ENCODE peak calls at places on chromosomes 6 and 20, in eight cellular contexts. D is natural killer cell, Y is fibroblast of mammary gland, H is mucosa of descending colon, R is PC-3, B is cardiac muscle cell, Q is transverse colon, K is omental fat pad. P is an unnamed sample.

GRCh38 chr6:119476024-119476423 is 126.5 kb upstream of the MAN1A1 start:
- DNase-seq in D (no peak), Y (no peak), H (no peak), R (no peak), B (no peak), Q (no peak), K (no peak), P (no peak)

GRCh38 chr6:74249658-74250057 is 553.7 kb downstream of the CD109 start:
- DNase-seq in D (no peak), Y (peak), H (no peak), R (peak), B (no peak), Q (no peak), K (no peak), P (no peak)

GRCh38 chr6:169530762-169531143 is 171.1 kb downstream of the WDR27 start:
- DNase-seq in D (no peak), Y (no peak), H (no peak), R (no peak), B (no peak), Q (no peak), K (no peak), P (no peak)

GRCh38 chr6:32666420-32667300 is at the start of gene HLA-DQB1:
- DNase-seq in D (peak), Y (peak), H (no peak), R (peak), B (peak), Q (no peak), K (no peak), P (no peak)

GRCh38 chr6:71411882-71412281 is 123.3 kb downstream of the OGFRL1 start:
- DNase-seq in D (no peak), Y (no peak), H (no peak), R (no peak), B (no peak), Q (no peak), K (no peak), P (no peak)

GRCh38 chr6:36945301-36945700 is 9.2 kb upstream of the PI16 start:
- DNase-seq in D (no peak), Y (no peak), H (no peak), R (no peak), B (no peak), Q (no peak), K (no peak), P (no peak)

GRCh38 chr6:143901885-143902708 is 37.8 kb downstream of the ZC2HC1B start:
- DNase-seq in D (no peak), Y (peak), H (no peak), R (no peak), B (peak), Q (peak), K (no peak), P (no peak)

GRCh38 chr6:11298651-11299420 is 66.4 kb upstream of the NEDD9 start:
- DNase-seq in D (no peak), Y (no peak), H (no peak), R (peak), B (no peak), Q (no peak), K (no peak), P (peak)

GRCh38 chr6:11323666-11324452 is 91.4 kb upstream of the NEDD9 start:
- DNase-seq in D (no peak), Y (no peak), H (no peak), R (no peak), B (no peak), Q (no peak), K (no peak), P (no peak)

GRCh38 chr20:16111132-16111852 is 462.0 kb downstream of the KIF16B start:
- DNase-seq in D (no peak), Y (no peak), H (no peak), R (peak), B (peak), Q (no peak), K (no peak), P (no peak)

GRCh38 chr6:20791932-20792331 is 257.7 kb downstream of the CDKAL1 start:
- DNase-seq in D (no peak), Y (peak), H (no peak), R (no peak), B (no peak), Q (no peak), K (no peak), P (no peak)

GRCh38 chr20:22797103-22797502 is 212.7 kb upstream of the FOXA2 start:
- DNase-seq in D (no peak), Y (no peak), H (no peak), R (peak), B (no peak), Q (no peak), K (no peak), P (no peak)

GRCh38 chr6:33757113-33757512 is 10.4 kb upstream of the IP6K3 start:
- DNase-seq in D (no peak), Y (no peak), H (no peak), R (no peak), B (no peak), Q (no peak), K (no peak), P (no peak)

GRCh38 chr20:44115762-44116644 is 71.0 kb downstream of the JPH2 start:
- DNase-seq in D (no peak), Y (peak), H (no peak), R (no peak), B (no peak), Q (no peak), K (no peak), P (no peak)

DNA sequence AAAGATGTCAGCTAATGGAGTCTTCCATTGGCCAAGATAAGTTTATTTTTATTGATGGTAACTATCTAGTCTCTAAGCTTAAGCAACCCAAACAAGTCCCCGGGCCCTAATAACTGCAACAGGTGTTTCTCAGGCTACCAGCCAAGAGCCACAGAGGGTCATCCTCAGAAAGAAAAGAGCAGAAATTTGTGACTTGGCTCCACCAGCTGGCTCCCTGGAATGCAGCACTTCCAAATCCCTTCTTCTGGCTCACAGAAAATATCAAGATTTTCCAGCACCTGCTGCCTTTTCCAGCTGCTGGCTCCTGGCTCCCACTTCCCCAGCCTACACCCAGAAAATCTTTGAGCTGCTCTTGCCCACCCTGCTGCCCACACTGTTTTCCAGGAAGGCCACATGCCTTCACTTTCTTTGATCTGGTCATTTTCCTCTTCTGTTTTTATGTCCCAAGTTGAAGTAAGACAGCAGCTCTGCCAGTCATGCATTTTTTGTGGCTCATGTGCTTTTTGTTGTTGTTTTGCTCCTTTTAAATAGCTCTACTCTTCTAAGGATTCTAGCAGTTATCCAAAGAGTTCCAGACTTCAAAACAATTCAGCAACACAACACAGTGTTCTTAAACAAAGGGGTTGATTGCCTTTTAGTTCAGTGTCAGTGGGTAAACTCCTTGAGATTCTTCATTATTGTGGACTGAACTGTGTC is 151.0 kb upstream of the SMLR1 start:
- DNase-seq in D (no peak), Y (no peak), H (no peak), R (no peak), B (no peak), Q (peak), K (no peak), P (no peak)
- TF ChIP-seq CTCF in D (no peak), Y (no peak), H (no peak), R (peak), B (no peak), Q (no peak), K (no peak), P (no peak)

GRCh38 chr6:44004625-44005506 is 122.4 kb downstream of the MRPL14 start:
- DNase-seq in D (no peak), Y (no peak), H (no peak), R (peak), B (peak), Q (no peak), K (no peak), P (no peak)
- TF ChIP-seq CTCF in D (no peak), Y (peak), H (no peak), R (peak), B (peak), Q (no peak), K (no peak), P (peak)

DNA sequence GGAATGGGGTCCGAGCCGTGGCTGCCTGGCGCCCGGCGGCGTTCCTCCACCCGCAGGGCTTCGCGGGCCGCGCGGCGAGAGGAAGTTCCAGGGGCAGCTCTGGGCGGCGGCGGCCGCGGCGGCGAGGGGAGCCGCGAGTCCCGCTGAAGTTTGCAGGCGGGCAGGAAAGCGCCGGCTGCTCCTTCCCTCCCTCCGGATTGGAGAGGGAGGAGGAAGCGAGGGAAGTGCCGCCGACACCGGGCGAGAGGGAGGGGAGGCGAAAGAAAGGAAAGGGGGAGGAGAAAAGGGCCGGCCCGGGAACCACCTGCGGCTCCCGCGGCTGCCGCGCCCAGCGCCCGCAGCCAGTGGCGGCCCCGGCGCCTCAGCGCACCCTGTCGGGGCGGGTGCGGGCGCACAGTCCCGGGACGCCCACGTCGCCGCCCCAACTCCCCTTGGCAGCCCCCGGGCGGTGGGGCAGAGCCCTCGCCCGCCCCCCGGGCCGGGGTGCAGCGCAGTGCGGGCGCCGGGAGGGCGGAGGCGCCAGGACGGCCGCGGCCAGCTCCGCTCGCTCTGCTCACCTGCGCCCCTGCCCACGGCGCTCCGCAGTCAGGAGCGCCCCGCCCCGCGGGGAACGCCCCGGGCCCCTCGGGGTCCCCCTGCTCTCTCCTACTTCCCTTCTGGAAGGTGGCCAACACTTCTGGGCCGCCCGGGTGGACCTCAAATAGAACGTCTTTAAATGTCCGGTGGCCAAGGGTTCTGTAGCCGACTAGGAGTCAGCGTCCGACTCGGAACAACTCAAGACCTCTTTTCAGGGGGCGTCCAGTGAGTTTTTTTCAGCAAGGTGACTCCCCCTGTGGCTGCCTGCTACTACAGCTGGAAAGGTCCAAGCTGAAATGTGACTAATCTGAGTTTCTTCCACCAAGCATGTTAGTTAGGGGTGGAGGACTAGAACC is 80.3 kb upstream of the CCDC28A start:
- DNase-seq in D (peak), Y (peak), H (peak), R (peak), B (peak), Q (peak), K (no peak), P (peak)
- TF ChIP-seq CTCF in D (no peak), Y (no peak), H (no peak), R (no peak), B (no peak), Q (no peak), K (no peak), P (no peak)

DNA sequence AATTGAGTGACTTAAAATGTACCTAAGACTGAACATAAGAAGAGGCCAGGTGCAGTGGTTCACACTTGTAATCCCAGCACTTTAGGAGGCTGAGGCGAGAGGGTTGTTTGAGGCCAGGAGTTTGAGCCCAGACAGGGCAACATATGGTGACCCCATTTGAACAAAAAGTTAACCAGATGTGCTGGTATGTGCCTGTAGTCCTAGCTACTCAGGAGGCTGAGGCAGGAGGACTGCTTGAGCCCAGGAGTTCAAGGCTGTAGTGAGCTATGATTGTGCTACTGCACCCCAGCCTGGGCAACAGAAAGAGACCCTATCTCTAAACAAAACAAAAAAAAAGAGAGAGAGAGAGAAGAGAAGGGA is 10.1 kb upstream of the PAQR8 start:
- DNase-seq in D (no peak), Y (no peak), H (no peak), R (no peak), B (no peak), Q (no peak), K (no peak), P (no peak)
- TF ChIP-seq CTCF in D (no peak), Y (no peak), H (no peak), R (no peak), B (no peak), Q (no peak), K (no peak), P (no peak)

GRCh38 chr6:13538084-13538483 is 36.3 kb upstream of the SIRT5 start:
- DNase-seq in D (no peak), Y (peak), H (no peak), R (peak), B (peak), Q (no peak), K (no peak), P (no peak)
- TF ChIP-seq CTCF in D (peak), Y (peak), H (no peak), R (peak), B (peak), Q (peak), K (no peak), P (no peak)

GRCh38 chr6:30259140-30260035 is 46.2 kb upstream of the TRIM26 start:
- DNase-seq in D (peak), Y (peak), H (peak), R (peak), B (peak), Q (peak), K (peak), P (peak)
- TF ChIP-seq CTCF in D (no peak), Y (peak), H (no peak), R (no peak), B (peak), Q (peak), K (no peak), P (no peak)

GRCh38 chr6:166485651-166486535 is 100.6 kb downstream of the RAMACL start:
- DNase-seq in D (no peak), Y (no peak), H (peak), R (no peak), B (no peak), Q (no peak), K (no peak), P (no peak)
- TF ChIP-seq CTCF in D (no peak), Y (no peak), H (no peak), R (no peak), B (no peak), Q (no peak), K (no peak), P (no peak)

GRCh38 chr6:134870677-134871498 is 79.0 kb downstream of the ALDH8A1 start:
- DNase-seq in D (no peak), Y (peak), H (no peak), R (no peak), B (no peak), Q (peak), K (no peak), P (no peak)

GRCh38 chr6:134880487-134881190 is 69.3 kb downstream of the ALDH8A1 start:
- DNase-seq in D (no peak), Y (peak), H (no peak), R (peak), B (no peak), Q (no peak), K (no peak), P (no peak)

GRCh38 chr6:134873500-134874388 is 76.2 kb downstream of the ALDH8A1 start:
- DNase-seq in D (no peak), Y (no peak), H (no peak), R (no peak), B (no peak), Q (peak), K (no peak), P (no peak)

GRCh38 chr6:134878136-134878535 is 71.8 kb downstream of the ALDH8A1 start:
- DNase-seq in D (no peak), Y (no peak), H (no peak), R (no peak), B (no peak), Q (no peak), K (no peak), P (no peak)

GRCh38 chr6:134875367-134875766 is 74.5 kb downstream of the ALDH8A1 start:
- DNase-seq in D (no peak), Y (peak), H (no peak), R (no peak), B (no peak), Q (no peak), K (no peak), P (no peak)
- TF ChIP-seq CTCF in D (no peak), Y (no peak), H (no peak), R (no peak), B (no peak), Q (no peak), K (no peak), P (no peak)

P was measured in pancreas.